ENCODE peak calls at places on chromosomes 4 and X, in ten cellular contexts. X is PC-3, F is OCI-LY7, V is activated B cell treated with CpG ODN at 0.5 μM for 24 hours, P is H9, Z is IMR-90, U is RWPE2, Q is AG04450, G is fibroblast of lung, N is thoracic aorta. D is an unnamed sample.
A peak's percentile ranks its signal among the peaks of the same experiment; 100 is the strongest.

GRCh38 chr4:128951316-128951715 is 141.8 kb downstream of the JADE1 start:
- DNase-seq in X (no peak), F (no peak), V (no peak), P (no peak), Z (no peak), U (no peak), Q (no peak), G (no peak), N (no peak), D (no peak)

GRCh38 chr4:125368684-125369083 is 53.9 kb downstream of the FAT4 start:
- DNase-seq in X (peak; percentile 66), F (no peak), V (no peak), P (no peak), Z (peak; percentile 84), U (no peak), Q (peak; percentile 53), G (peak; percentile 92), N (no peak), D (no peak)

GRCh38 chr4:533318-534100 is 34.5 kb downstream of the PIGG start:
- DNase-seq in X (no peak), F (no peak), V (no peak), P (no peak), Z (no peak), U (no peak), Q (no peak), G (no peak), N (no peak), D (no peak)

GRCh38 chr4:157075811-157076577 is at the start of gene GLRB:
- DNase-seq in X (peak; percentile 38), F (no peak), V (no peak), P (peak; percentile 53), Z (peak; percentile 11), U (no peak), Q (no peak), G (peak; percentile 20), N (no peak), D (no peak)

GRCh38 chr4:75658881-75659280 is 14.3 kb downstream of the G3BP2 start:
- DNase-seq in X (peak; percentile 30), F (no peak), V (no peak), P (no peak), Z (peak; percentile 66), U (no peak), Q (no peak), G (peak; percentile 37), N (no peak), D (no peak)

GRCh38 chrX:34656842-34657780 is at the start of gene TMEM47:
- DNase-seq in X (peak; percentile 73), F (no peak), V (no peak), P (peak; percentile 97), Z (peak; percentile 70), U (peak; percentile 41), Q (peak; percentile 21), G (peak; percentile 72), N (no peak), D (no peak)

GRCh38 chr4:53497446-53498069 is 93.7 kb downstream of the LNX1 start:
- DNase-seq in X (no peak), F (no peak), V (no peak), P (no peak), Z (peak; percentile 59), U (no peak), Q (no peak), G (peak; percentile 57), N (no peak), D (no peak)

GRCh38 chrX:28058906-28059305 is 77.7 kb upstream of the DCAF8L1 start:
- DNase-seq in X (peak; percentile 28), F (no peak), V (no peak), P (no peak), Z (peak; percentile 26), U (no peak), Q (peak; percentile 1), G (peak; percentile 51), N (no peak), D (no peak)

GRCh38 chr4:188695261-188695660 is 556.0 kb downstream of the TRIML1 start:
- DNase-seq in X (no peak), F (no peak), V (no peak), P (no peak), Z (no peak), U (no peak), Q (no peak), G (no peak), N (no peak), D (no peak)

GRCh38 chr4:104017213-104017612 is 297.4 kb upstream of the TACR3 start:
- DNase-seq in X (no peak), F (no peak), V (no peak), P (no peak), Z (no peak), U (no peak), Q (no peak), G (no peak), N (no peak), D (no peak)

GRCh38 chr4:8740666-8741395 is 130.8 kb downstream of the HMX1 start:
- DNase-seq in X (no peak), F (no peak), V (peak; percentile 8), P (peak; percentile 27), Z (no peak), U (no peak), Q (no peak), G (no peak), N (no peak), D (no peak)

GRCh38 chr4:168600796-168601583 is 104.1 kb downstream of the PALLD start:
- DNase-seq in X (peak; percentile 85), F (no peak), V (no peak), P (no peak), Z (no peak), U (no peak), Q (no peak), G (peak; percentile 30), N (no peak), D (no peak)

GRCh38 chr4:145484240-145484846 is 2.7 kb downstream of the SMAD1 start:
- DNase-seq in X (no peak), F (no peak), V (no peak), P (no peak), Z (no peak), U (no peak), Q (no peak), G (no peak), N (no peak), D (no peak)

GRCh38 chr4:111793686-111794085 is 351.6 kb upstream of the FAM241A start:
- DNase-seq in X (no peak), F (no peak), V (no peak), P (no peak), Z (no peak), U (no peak), Q (no peak), G (no peak), N (no peak), D (no peak)

GRCh38 chr4:184348311-184349233 is 125.8 kb downstream of the IRF2 start:
- DNase-seq in X (no peak), F (peak; percentile 41), V (no peak), P (no peak), Z (peak; percentile 90), U (no peak), Q (peak; percentile 39), G (peak; percentile 91), N (no peak), D (no peak)

GRCh38 chrX:76148753-76149152 is 24.1 kb upstream of the PBDC1 start:
- DNase-seq in X (peak; percentile 60), F (peak; percentile 60), V (peak; percentile 21), P (peak; percentile 26), Z (peak; percentile 33), U (no peak), Q (no peak), G (peak; percentile 60), N (no peak), D (peak; percentile 33)

GRCh38 chr4:140807491-140808257 is 51.5 kb upstream of the TBC1D9 start:
- DNase-seq in X (no peak), F (peak; percentile 91), V (no peak), P (no peak), Z (peak; percentile 89), U (no peak), Q (peak; percentile 66), G (peak; percentile 93), N (no peak), D (no peak)

GRCh38 chr4:86594559-86595425 is 677 bp downstream of the PTPN13 start:
- DNase-seq in X (peak; percentile 53), F (no peak), V (no peak), P (peak; percentile 34), Z (peak; percentile 84), U (no peak), Q (peak; percentile 47), G (peak; percentile 86), N (no peak), D (no peak)

GRCh38 chrX:131881194-131881593 is 141.9 kb upstream of the STK26 start:
- DNase-seq in X (no peak), F (no peak), V (no peak), P (no peak), Z (no peak), U (no peak), Q (no peak), G (no peak), N (no peak), D (no peak)
- TF ChIP-seq CTCF in X (no peak), F (no peak), V (no peak), P (no peak), Z (no peak), U (no peak), Q (no peak), G (no peak), N (no peak), D (no peak)

GRCh38 chrX:144214651-144215050 is 330.8 kb downstream of the UBE2NL start:
- DNase-seq in X (no peak), F (no peak), V (no peak), P (no peak), Z (no peak), U (no peak), Q (no peak), G (no peak), N (no peak), D (no peak)

GRCh38 chrX:144219035-144219434 is 335.2 kb downstream of the UBE2NL start:
- DNase-seq in X (peak; percentile 44), F (peak; percentile 4), V (no peak), P (peak; percentile 55), Z (no peak), U (no peak), Q (no peak), G (no peak), N (no peak), D (no peak)
- TF ChIP-seq CTCF in X (peak; percentile 50), F (peak; percentile 21), V (no peak), P (peak; percentile 56), Z (no peak), U (peak; percentile 13), Q (no peak), G (no peak), N (no peak), D (no peak)

DNA sequence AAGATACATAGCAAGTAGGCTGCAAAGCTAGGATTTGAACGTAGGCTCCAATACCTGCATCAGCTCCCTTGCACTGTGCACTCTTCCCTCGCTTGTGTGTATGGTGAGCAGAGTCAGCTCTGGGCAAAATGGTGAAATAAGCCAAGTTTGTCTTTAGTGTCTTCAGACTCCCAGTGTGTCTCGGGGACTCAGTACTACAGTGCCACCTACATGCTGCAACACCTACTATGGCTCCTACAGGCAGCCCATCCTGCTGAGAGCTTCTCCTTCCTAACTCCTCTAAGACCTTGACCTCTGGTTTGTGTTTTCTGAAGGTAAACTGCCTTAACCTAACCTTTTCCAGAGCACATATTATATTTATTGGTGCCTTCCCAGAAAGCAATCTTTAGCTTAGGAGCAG is 42.5 kb downstream of the RTL9 start:
- DNase-seq in X (no peak), F (peak; percentile 8), V (no peak), P (no peak), Z (no peak), U (no peak), Q (no peak), G (no peak), N (no peak), D (no peak)
- TF ChIP-seq CTCF in X (peak; percentile 22), F (peak; percentile 29), V (no peak), P (peak; percentile 28), Z (no peak), U (no peak), Q (no peak), G (no peak), N (no peak), D (no peak)

GRCh38 chr4:132557660-132558059 is 591.4 kb upstream of the PCDH10 start:
- DNase-seq in X (peak; percentile 13), F (peak; percentile 35), V (no peak), P (peak; percentile 33), Z (no peak), U (no peak), Q (no peak), G (peak; percentile 2), N (no peak), D (no peak)
- TF ChIP-seq CTCF in X (no peak), F (peak; percentile 54), V (no peak), P (peak; percentile 68), Z (no peak), U (peak; percentile 34), Q (peak; percentile 19), G (peak; percentile 7), N (no peak), D (no peak)